ENCODE peak calls at places on chromosomes 16 and 17, in ten cellular contexts. O is ovary; F is stimulated activated CD4-positive, alpha-beta T cell treated with anti-CD3 and anti-CD28 coated beads, Interleukin-12 subunit alpha, Interleukin-12 subunit beta, amount 100 ng/mL, for 24 hours; K is EL; Y is KG1; N is HCEC 1CT; E is WTC11; G is stimulated activated CD8-positive, alpha-beta memory T cell treated with anti-CD3 and anti-CD28 coated beads, Interleukin-4, amount 100 ng/mL, for 24 hours; M is hypothalamus; Z is T follicular helper cell. Q is an unnamed sample.

GRCh38 chr17:28405632-28406477 is at the start of gene SLC46A1:
- DNase-seq in M (peak), K (peak), G (peak), F (no peak), N (no peak), Y (no peak), Z (no peak), O (peak), E (peak), Q (peak)

GRCh38 chr17:44919885-44920564 is 4.7 kb upstream of the GFAP start:
- DNase-seq in G (peak), O (peak), E (peak), Y (no peak), Z (peak), N (peak), F (peak), M (peak), K (peak), Q (peak)

GRCh38 chr16:65967376-65967775 is 399.1 kb upstream of the CDH5 start:
- DNase-seq in Y (no peak), E (no peak), G (no peak), N (peak), F (no peak), O (no peak), Z (no peak), K (peak), M (no peak), Q (no peak)

GRCh38 chr16:84500531-84500930 is 3.9 kb downstream of the MEAK7 start:
- DNase-seq in M (no peak), F (no peak), E (no peak), N (no peak), Z (no peak), K (no peak), G (no peak), Y (no peak), O (no peak), Q (no peak)

GRCh38 chr16:56341656-56342397 is 83.5 kb downstream of the AMFR start:
- DNase-seq in G (no peak), M (no peak), E (no peak), O (no peak), N (no peak), K (no peak), F (no peak), Z (no peak), Y (no peak), Q (no peak)

GRCh38 chr16:72787519-72788268 is 260.2 kb downstream of the ZFHX3 start:
- DNase-seq in Z (peak), K (peak), M (peak), E (peak), O (peak), Y (peak), F (peak), N (peak), G (peak), Q (no peak)

GRCh38 chr16:72301416-72302048 is 129.6 kb upstream of the PMFBP1 start:
- DNase-seq in O (no peak), K (no peak), M (no peak), G (no peak), F (no peak), Y (no peak), E (no peak), N (no peak), Z (no peak), Q (no peak)

GRCh38 chr16:72921620-72922019 is 126.3 kb downstream of the ZFHX3 start:
- DNase-seq in Y (no peak), N (no peak), O (peak), M (peak), K (no peak), F (no peak), Z (no peak), E (no peak), G (no peak), Q (no peak)

GRCh38 chr17:79630120-79630519 is 19.3 kb upstream of the RBFOX3 start:
- DNase-seq in Y (no peak), E (peak), O (peak), N (no peak), Z (no peak), G (no peak), M (no peak), F (no peak), K (no peak), Q (no peak)

GRCh38 chr16:74896389-74897370 is 88.2 kb downstream of the WDR59 start:
- DNase-seq in K (peak), M (no peak), Z (no peak), G (no peak), O (no peak), N (peak), F (no peak), Y (no peak), E (no peak), Q (no peak)

GRCh38 chr16:50271148-50272041 is 5.0 kb downstream of the ADCY7 start:
- DNase-seq in Z (no peak), N (no peak), F (no peak), M (no peak), G (no peak), E (no peak), K (no peak), Y (no peak), O (no peak), Q (no peak)

GRCh38 chr17:66287911-66288310 is 14.5 kb upstream of the PRKCA start:
- DNase-seq in M (no peak), G (no peak), Z (no peak), F (no peak), E (no peak), O (no peak), K (no peak), N (no peak), Y (no peak), Q (no peak)

GRCh38 chr17:4999429-5000093 is 1.8 kb downstream of the KIF1C start:
- DNase-seq in N (no peak), E (no peak), F (no peak), M (no peak), Z (no peak), K (no peak), G (no peak), Y (no peak), O (no peak), Q (no peak)

GRCh38 chr16:56263711-56264608 is 72.7 kb downstream of the GNAO1 start:
- DNase-seq in Z (no peak), M (peak), F (no peak), G (no peak), Y (no peak), N (no peak), E (no peak), O (no peak), K (no peak), Q (no peak)

GRCh38 chr16:58256108-58256507 is 38.7 kb downstream of the PRSS54 start:
- DNase-seq in Z (no peak), O (no peak), E (no peak), G (no peak), Y (no peak), K (no peak), M (no peak), N (no peak), F (no peak), Q (no peak)

GRCh38 chr16:68283840-68284595 is 19.7 kb downstream of the SLC7A6 start:
- DNase-seq in M (no peak), N (no peak), K (no peak), F (no peak), O (no peak), Z (no peak), G (no peak), Y (no peak), E (no peak), Q (peak)

GRCh38 chr16:9775994-9776393 is 406.2 kb downstream of the GRIN2A start:
- DNase-seq in E (no peak), Z (no peak), K (no peak), G (no peak), N (no peak), Y (no peak), O (no peak), F (no peak), M (no peak), Q (no peak)

GRCh38 chr16:1448536-1449116 is 4.3 kb upstream of the CCDC154 start:
- DNase-seq in G (no peak), K (no peak), F (no peak), Y (no peak), N (no peak), E (no peak), O (no peak), Z (no peak), M (no peak), Q (no peak)

GRCh38 chr17:61206922-61207321 is 192.7 kb upstream of the TBX2 start:
- DNase-seq in Z (no peak), E (no peak), Y (no peak), M (no peak), N (no peak), K (no peak), G (no peak), F (no peak), O (no peak), Q (no peak)

GRCh38 chr17:39083270-39083669 is 68.2 kb downstream of the PLXDC1 start:
- DNase-seq in E (no peak), Y (no peak), N (no peak), G (no peak), F (no peak), K (no peak), O (no peak), M (no peak), Z (no peak), Q (no peak)

GRCh38 chr16:17134586-17134985 is 336.2 kb downstream of the XYLT1 start:
- DNase-seq in F (no peak), O (no peak), K (no peak), E (no peak), Y (no peak), Z (no peak), M (no peak), N (no peak), G (no peak), Q (no peak)

GRCh38 chr17:79652999-79653643 is 42.3 kb upstream of the RBFOX3 start:
- DNase-seq in Z (no peak), M (no peak), O (no peak), G (no peak), Y (no peak), F (no peak), N (no peak), E (no peak), K (no peak), Q (no peak)

GRCh38 chr16:86663691-86664517 is 85.6 kb downstream of the FOXL1 start:
- DNase-seq in N (peak), M (no peak), O (no peak), G (no peak), E (no peak), Z (no peak), K (peak), Y (no peak), F (no peak), Q (no peak)

GRCh38 chr17:21191698-21192097 is 22.3 kb downstream of the TMEM11 start:
- DNase-seq in Z (no peak), Y (no peak), F (no peak), N (no peak), O (no peak), G (no peak), M (no peak), E (no peak), K (no peak), Q (no peak)

GRCh38 chr16:30335598-30336474 is 19.3 kb downstream of the CD2BP2 start:
- DNase-seq in Y (no peak), G (no peak), N (no peak), M (no peak), O (peak), K (peak), Z (no peak), E (no peak), F (no peak), Q (peak)

GRCh38 chr17:10051112-10051511 is 146.0 kb upstream of the RCVRN start:
- DNase-seq in O (no peak), M (no peak), Y (no peak), N (no peak), F (no peak), E (no peak), G (no peak), K (no peak), Z (no peak), Q (peak)

GRCh38 chr16:57529324-57530103 is 6.9 kb downstream of the CCDC102A start:
- DNase-seq in K (no peak), F (no peak), G (no peak), Z (no peak), N (no peak), O (no peak), Y (no peak), M (no peak), E (no peak), Q (no peak)

GRCh38 chr17:2749784-2750181 is 331 bp upstream of the CCDC92B start:
- DNase-seq in N (peak), G (peak), F (peak), Z (peak), K (peak), Y (peak), O (peak), M (peak), E (peak), Q (peak)

Q was measured in Karpas-422.